ENCODE peak calls at places on chromosomes 4 and X, in eight cellular contexts. C is OCI-LY7, X is SK-N-SH, Q is neural progenitor cell, O is PC-3, N is hepatocyte, K is MM.1S, G is HCT116. S is an unnamed sample.

GRCh38 chr4:140099993-140100392 is 54.0 kb downstream of the MAML3 start:
- DNase-seq in C (no peak), X (peak), Q (no peak), O (peak), N (no peak), K (no peak), G (no peak), S (no peak)

GRCh38 chrX:18887177-18887820 is 96.6 kb downstream of the PHKA2 start:
- DNase-seq in C (no peak), X (no peak), Q (no peak), O (no peak), N (no peak), K (no peak), G (no peak), S (peak)

GRCh38 chr4:156247470-156247869 is 293.8 kb upstream of the CTSO start:
- DNase-seq in C (no peak), X (no peak), Q (no peak), O (no peak), N (no peak), K (no peak), G (no peak), S (no peak)

GRCh38 chr4:177554966-177555574 is 112.8 kb upstream of the AGA start:
- DNase-seq in C (peak), X (peak), Q (peak), O (peak), N (peak), K (peak), G (no peak), S (peak)

GRCh38 chrX:83845397-83845796 is 15.5 kb upstream of the CYLC1 start:
- DNase-seq in C (peak), X (peak), Q (peak), O (peak), N (peak), K (peak), G (peak), S (peak)

GRCh38 chrX:126164689-126165400 is 1.2 kb downstream of the DCAF12L2 start:
- DNase-seq in C (no peak), X (no peak), Q (no peak), O (no peak), N (no peak), K (no peak), G (no peak), S (no peak)

GRCh38 chr4:190019023-190019858 is 7.8 kb downstream of the FRG2 start:
- DNase-seq in C (no peak), X (peak), Q (peak), O (no peak), N (no peak), K (no peak), G (no peak), S (peak)

GRCh38 chr4:16067515-16067914 is 16.3 kb downstream of the PROM1 start:
- DNase-seq in C (no peak), X (no peak), Q (no peak), O (peak), N (no peak), K (no peak), G (peak), S (no peak)

GRCh38 chr4:177010421-177010820 is 217.7 kb upstream of the VEGFC start:
- DNase-seq in C (no peak), X (no peak), Q (no peak), O (no peak), N (no peak), K (no peak), G (no peak), S (no peak)

GRCh38 chr4:185019451-185020292 is 1.4 kb downstream of the HELT start:
- DNase-seq in C (no peak), X (peak), Q (peak), O (no peak), N (no peak), K (no peak), G (no peak), S (peak)

GRCh38 chrX:96389314-96390048 is 295.2 kb upstream of the DIAPH2 start:
- DNase-seq in C (no peak), X (no peak), Q (no peak), O (no peak), N (no peak), K (no peak), G (no peak), S (no peak)

DNA sequence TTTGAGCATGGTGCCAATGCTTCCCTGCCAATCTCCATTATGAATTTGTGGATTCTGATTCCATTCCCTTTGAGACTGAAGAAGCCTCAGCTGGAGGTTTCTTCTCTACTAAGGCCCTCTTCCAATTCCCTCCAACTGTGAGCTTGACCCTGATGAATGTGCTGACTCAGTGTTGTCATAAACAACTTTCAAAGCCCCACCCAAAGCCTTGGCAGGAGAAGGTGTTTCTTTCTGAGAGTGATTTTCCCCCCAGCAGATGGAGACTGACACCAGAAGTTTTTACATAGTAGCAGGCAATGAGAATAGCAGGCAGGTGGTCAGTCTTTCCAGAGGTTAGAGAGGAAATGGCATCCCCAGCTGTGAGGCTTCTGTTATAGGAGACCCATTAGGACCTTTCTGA is 53.1 kb downstream of the OCRL start:
- DNase-seq in C (no peak), X (no peak), Q (no peak), O (peak), N (no peak), K (peak), G (no peak), S (no peak)
- TF ChIP-seq CTCF in C (no peak), X (no peak), Q (no peak), O (no peak), N (no peak), K (no peak), G (no peak), S (no peak)

DNA sequence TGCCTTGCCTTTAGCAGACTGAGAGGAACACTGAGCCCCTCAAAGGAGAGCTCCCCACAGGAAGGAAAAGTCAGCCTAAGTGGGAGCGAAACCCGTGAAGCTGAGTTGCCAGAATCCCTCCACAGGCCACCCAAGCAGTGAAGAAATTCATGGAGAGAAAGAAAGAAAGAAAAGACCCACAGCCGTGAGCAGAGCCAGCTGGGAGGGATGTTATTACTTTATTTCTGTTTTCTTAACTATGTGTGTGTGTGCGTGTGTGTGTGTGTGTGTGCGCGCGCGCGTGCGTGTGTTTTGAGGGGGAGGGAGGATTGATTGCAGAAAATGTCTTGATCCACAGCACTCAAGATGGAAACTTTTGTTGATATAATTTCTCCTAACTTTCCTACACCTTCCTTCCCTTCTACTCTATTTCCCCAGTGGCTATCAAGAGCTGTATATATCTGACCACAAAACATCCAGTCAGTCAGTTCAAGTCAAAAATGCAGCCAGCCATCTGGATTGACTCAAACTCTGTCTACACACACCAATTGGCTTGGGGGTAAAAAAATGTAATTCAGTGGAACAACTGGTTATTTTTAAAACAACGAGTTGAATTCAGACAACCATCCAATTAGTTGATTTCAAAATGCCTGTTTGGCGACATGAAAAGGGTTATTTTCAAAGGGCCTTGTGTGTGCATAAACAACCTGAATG is 13.8 kb upstream of the GPC3 start:
- DNase-seq in C (no peak), X (no peak), Q (no peak), O (no peak), N (no peak), K (no peak), G (no peak), S (no peak)
- TF ChIP-seq EZH2phosphoT487 in C (no peak), X (no peak), Q (no peak), O (no peak), N (no peak), K (no peak), G (no peak), S (no peak)

GRCh38 chrX:28659269-28659668 is 72.0 kb downstream of the IL1RAPL1 start:
- DNase-seq in C (peak), X (no peak), Q (no peak), O (no peak), N (no peak), K (no peak), G (no peak), S (peak)
- TF ChIP-seq CTCF in C (peak), X (peak), Q (peak), O (peak), N (peak), K (peak), G (peak), S (peak)

GRCh38 chrX:56564182-56564885 is 907 bp downstream of the UBQLN2 start:
- DNase-seq in C (peak), X (peak), Q (peak), O (peak), N (peak), K (peak), G (no peak), S (peak)

GRCh38 chrX:56569378-56570061 is 6.1 kb downstream of the UBQLN2 start:
- DNase-seq in C (no peak), X (no peak), Q (no peak), O (no peak), N (no peak), K (no peak), G (no peak), S (no peak)

GRCh38 chrX:56563231-56564116 is at the start of gene UBQLN2:
- DNase-seq in C (peak), X (peak), Q (peak), O (peak), N (peak), K (peak), G (peak), S (peak)

DNA sequence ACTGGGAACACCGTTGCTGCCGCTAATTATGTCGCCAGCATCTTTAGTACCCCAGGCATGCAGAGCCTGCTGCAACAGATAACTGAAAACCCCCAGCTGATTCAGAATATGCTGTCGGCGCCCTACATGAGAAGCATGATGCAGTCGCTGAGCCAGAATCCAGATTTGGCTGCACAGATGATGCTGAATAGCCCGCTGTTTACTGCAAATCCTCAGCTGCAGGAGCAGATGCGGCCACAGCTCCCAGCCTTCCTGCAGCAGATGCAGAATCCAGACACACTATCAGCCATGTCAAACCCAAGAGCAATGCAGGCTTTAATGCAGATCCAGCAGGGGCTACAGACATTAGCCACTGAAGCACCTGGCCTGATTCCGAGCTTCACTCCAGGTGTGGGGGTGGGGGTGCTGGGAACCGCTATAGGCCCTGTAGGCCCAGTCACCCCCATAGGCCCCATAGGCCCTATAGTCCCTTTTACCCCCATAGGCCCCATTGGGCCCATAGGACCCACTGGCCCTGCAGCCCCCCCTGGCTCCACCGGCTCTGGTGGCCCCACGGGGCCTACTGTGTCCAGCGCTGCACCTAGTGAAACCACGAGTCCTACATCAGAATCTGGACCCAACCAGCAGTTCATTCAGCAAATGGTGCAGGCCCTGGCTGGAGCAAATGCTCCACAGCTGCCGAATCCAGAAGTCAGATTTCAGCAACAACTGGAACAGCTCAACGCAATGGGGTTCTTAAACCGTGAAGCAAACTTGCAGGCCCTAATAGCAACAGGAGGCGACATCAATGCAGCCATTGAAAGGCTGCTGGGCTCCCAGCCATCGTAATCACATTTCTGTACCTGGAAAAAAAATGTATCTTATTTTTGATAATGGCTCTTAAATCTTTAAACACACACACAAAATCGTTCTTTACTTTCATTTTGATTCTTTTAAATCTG is 1.8 kb downstream of the UBQLN2 start:
- DNase-seq in C (peak), X (peak), Q (peak), O (no peak), N (peak), K (peak), G (no peak), S (peak)
- TF ChIP-seq EZH2phosphoT487 in C (no peak), X (no peak), Q (no peak), O (no peak), N (no peak), K (no peak), G (no peak), S (no peak)

GRCh38 chrX:70030242-70030823 is 19.4 kb downstream of the AWAT2 start:
- DNase-seq in C (peak), X (peak), Q (peak), O (peak), N (peak), K (peak), G (peak), S (peak)
- TF ChIP-seq CTCF in C (peak), X (peak), Q (peak), O (peak), N (peak), K (peak), G (peak), S (peak)

DNA sequence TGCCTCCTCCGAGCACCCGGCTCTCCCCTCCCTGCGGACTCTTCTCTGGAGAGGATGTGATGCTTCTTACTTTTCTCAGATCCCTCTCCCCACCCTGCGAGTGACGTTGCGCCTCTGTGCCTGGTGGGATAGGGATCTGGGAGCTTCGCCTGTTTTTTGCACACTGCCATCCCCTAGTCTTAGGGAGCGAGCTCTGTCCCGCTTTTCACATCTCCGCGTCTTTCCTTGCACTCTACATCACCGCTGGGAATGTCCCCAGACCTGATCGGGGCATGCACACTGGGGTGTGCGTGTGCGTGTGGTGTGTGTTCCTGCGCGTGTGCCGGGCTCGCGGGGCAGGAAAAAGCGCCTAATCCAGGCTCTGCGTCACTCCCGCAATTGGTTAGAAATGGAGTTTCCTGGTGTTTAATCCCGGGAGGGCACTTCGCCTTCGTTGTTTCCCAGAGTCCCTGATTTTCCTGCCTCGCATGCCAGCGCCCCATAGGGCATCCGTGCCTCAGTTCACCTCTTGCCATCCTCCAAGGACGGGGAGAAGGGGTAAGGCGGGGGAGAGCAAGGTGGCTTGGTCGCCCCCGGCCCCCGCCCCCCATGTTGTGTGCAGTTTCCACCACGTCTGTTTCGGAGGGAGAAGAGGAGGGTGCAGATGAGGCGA is 909 bp upstream of the TBC1D1 start:
- DNase-seq in C (no peak), X (peak), Q (peak), O (no peak), N (peak), K (no peak), G (no peak), S (peak)
- TF ChIP-seq EZH2phosphoT487 in C (no peak), X (no peak), Q (peak), O (no peak), N (no peak), K (no peak), G (no peak), S (no peak)

S was measured in GM23338.